ENCODE peak calls at places on chromosomes 4 and X, in nine cellular contexts. Y is uterus; I is caudate nucleus; A is SK-N-SH; V is neural progenitor cell; T is adrenal gland; K is CD4-positive, CD25-positive, alpha-beta regulatory T cell; U is fibroblast of lung; B is endothelial cell of umbilical vein. M is an unnamed sample.

GRCh38 chrX:153055827-153056748 is at the start of gene PNMA3:
- DNase-seq in Y (no peak), I (peak; percentile 21), A (peak; percentile 79), V (peak; percentile 45), T (no peak), K (no peak), U (no peak), B (no peak), M (no peak)

GRCh38 chr4:118351851-118352827 is 664 bp downstream of the PRSS12 start:
- DNase-seq in Y (no peak), I (no peak), A (peak; percentile 65), V (peak; percentile 63), T (no peak), K (no peak), U (peak; percentile 62), B (no peak), M (no peak)

GRCh38 chrX:56550667-56551066 is 12.8 kb upstream of the UBQLN2 start:
- DNase-seq in Y (no peak), I (no peak), A (no peak), V (no peak), T (no peak), K (no peak), U (no peak), B (no peak), M (no peak)

GRCh38 chrX:114932550-114932949 is 84.9 kb downstream of the IL13RA2 start:
- DNase-seq in Y (no peak), I (no peak), A (no peak), V (no peak), T (no peak), K (no peak), U (no peak), B (no peak), M (no peak)

GRCh38 chr4:119106036-119107000 is 29.3 kb upstream of the MYOZ2 start:
- DNase-seq in Y (no peak), I (no peak), A (no peak), V (no peak), T (no peak), K (no peak), U (no peak), B (peak; percentile 42), M (no peak)

GRCh38 chr4:174534461-174534860 is 12.2 kb upstream of the HPGD start:
- DNase-seq in Y (no peak), I (no peak), A (no peak), V (no peak), T (no peak), K (no peak), U (no peak), B (no peak), M (no peak)

GRCh38 chr4:57104706-57105560 is 5.3 kb downstream of the IGFBP7 start:
- DNase-seq in Y (no peak), I (no peak), A (no peak), V (no peak), T (no peak), K (no peak), U (no peak), B (no peak), M (no peak)

GRCh38 chr4:105306158-105306781 is 159.6 kb downstream of the TET2 start:
- DNase-seq in Y (no peak), I (no peak), A (no peak), V (no peak), T (no peak), K (peak; percentile 24), U (no peak), B (no peak), M (no peak)

GRCh38 chrX:136761410-136761809 is 19.3 kb downstream of the ARHGEF6 start:
- DNase-seq in Y (no peak), I (no peak), A (no peak), V (no peak), T (no peak), K (no peak), U (no peak), B (no peak), M (no peak)

GRCh38 chr4:4651811-4652609 is 110.2 kb upstream of the STX18 start:
- DNase-seq in Y (no peak), I (no peak), A (no peak), V (peak; percentile 83), T (no peak), K (no peak), U (no peak), B (no peak), M (no peak)

GRCh38 chrX:30781711-30782444 is 107.2 kb downstream of the TAB3 start:
- DNase-seq in Y (no peak), I (no peak), A (no peak), V (no peak), T (no peak), K (no peak), U (no peak), B (no peak), M (no peak)

GRCh38 chr4:139555705-139556070 is 331 bp downstream of the SETD7 start:
- DNase-seq in Y (peak; percentile 69), I (peak; percentile 69), A (peak; percentile 73), V (no peak), T (peak; percentile 65), K (no peak), U (peak; percentile 45), B (no peak), M (peak; percentile 43)

GRCh38 chr4:152165146-152165545 is 370.7 kb downstream of the FBXW7 start:
- DNase-seq in Y (no peak), I (no peak), A (no peak), V (no peak), T (no peak), K (no peak), U (no peak), B (no peak), M (no peak)

GRCh38 chrX:133475521-133475920 is 60.2 kb upstream of the GPC4 start:
- DNase-seq in Y (peak; percentile 51), I (no peak), A (no peak), V (no peak), T (no peak), K (no peak), U (peak; percentile 42), B (no peak), M (no peak)

GRCh38 chrX:154355094-154355775 is 19.2 kb downstream of the FLNA start:
- DNase-seq in Y (no peak), I (no peak), A (no peak), V (no peak), T (no peak), K (no peak), U (no peak), B (no peak), M (no peak)

GRCh38 chr4:35918491-35918977 is 325.8 kb downstream of the ARAP2 start:
- DNase-seq in Y (no peak), I (no peak), A (no peak), V (no peak), T (no peak), K (no peak), U (no peak), B (no peak), M (no peak)

GRCh38 chr4:1644906-1645657 is 39.0 kb downstream of the FAM53A start:
- DNase-seq in Y (peak; percentile 61), I (peak; percentile 41), A (peak; percentile 86), V (peak; percentile 50), T (no peak), K (no peak), U (peak; percentile 40), B (no peak), M (peak; percentile 77)

GRCh38 chr4:1641671-1642070 is 42.4 kb downstream of the FAM53A start:
- DNase-seq in Y (no peak), I (no peak), A (no peak), V (no peak), T (no peak), K (no peak), U (no peak), B (no peak), M (no peak)

GRCh38 chr4:1647432-1647831 is 36.7 kb downstream of the FAM53A start:
- DNase-seq in Y (no peak), I (no peak), A (no peak), V (no peak), T (no peak), K (no peak), U (no peak), B (no peak), M (no peak)

GRCh38 chr4:1642196-1642951 is 41.7 kb downstream of the FAM53A start:
- DNase-seq in Y (no peak), I (no peak), A (no peak), V (no peak), T (no peak), K (no peak), U (no peak), B (no peak), M (no peak)

GRCh38 chr4:1643971-1644735 is 40.0 kb downstream of the FAM53A start:
- DNase-seq in Y (no peak), I (no peak), A (no peak), V (no peak), T (no peak), K (no peak), U (no peak), B (no peak), M (no peak)
- H3K27ac ChIP-seq in Y (peak overlapping the region; percentile 26), I (peak overlapping the region; percentile 98), A (no peak overlapping the region), V (no peak overlapping the region), T (no peak overlapping the region), K (no peak overlapping the region), U (no peak overlapping the region), B (no peak overlapping the region), M (peak overlapping the region; percentile 99)

GRCh38 chrX:72121381-72121780 is 10.3 kb downstream of the RTL5 start:
- DNase-seq in Y (peak; percentile 45), I (peak; percentile 5), A (no peak), V (no peak), T (no peak), K (no peak), U (peak; percentile 87), B (peak; percentile 68), M (no peak)
- H3K27ac ChIP-seq in Y (peak overlapping the region; percentile 54), I (no peak overlapping the region), A (no peak overlapping the region), V (no peak overlapping the region), T (peak overlapping the region; percentile 36), K (peak overlapping the region; percentile 14), U (peak overlapping the region; percentile 72), B (peak overlapping the region; percentile 32), M (no peak overlapping the region)

DNA sequence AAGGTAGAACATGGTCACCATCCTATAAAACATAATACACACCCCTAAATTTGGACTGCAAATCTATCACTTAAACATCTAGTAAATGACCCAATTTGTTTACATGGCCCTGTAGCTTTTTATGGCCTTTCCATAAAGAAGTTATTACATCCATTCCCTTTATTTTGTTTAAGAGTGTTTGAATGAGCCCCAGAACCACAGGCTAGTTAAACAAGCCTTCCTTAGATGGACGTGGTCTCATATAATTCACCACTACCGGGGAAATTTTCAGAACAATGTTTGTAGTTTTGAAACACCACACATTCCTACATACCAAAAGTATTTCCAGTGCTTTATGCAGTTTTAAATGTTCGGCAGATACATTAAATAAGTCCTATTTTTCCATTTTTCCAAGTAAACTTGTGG is 12.3 kb downstream of the PDGFC start:
- DNase-seq in Y (no peak), I (no peak), A (no peak), V (no peak), T (no peak), K (no peak), U (peak; percentile 80), B (no peak), M (no peak)
- H3K27ac ChIP-seq in Y (peak overlapping the region; percentile 60), I (no peak overlapping the region), A (peak overlapping the region; percentile 49), V (no peak overlapping the region), T (no peak overlapping the region), K (no peak overlapping the region), U (no peak overlapping the region), B (no peak overlapping the region), M (no peak overlapping the region)

GRCh38 chr4:1682860-1683259 is 1.3 kb downstream of the FAM53A start:
- DNase-seq in Y (no peak), I (no peak), A (no peak), V (peak; percentile 52), T (peak; percentile 33), K (no peak), U (no peak), B (no peak), M (no peak)
- H3K27ac ChIP-seq in Y (peak overlapping the region; percentile 84), I (no peak overlapping the region), A (peak overlapping the region; percentile 94), V (no peak overlapping the region), T (peak overlapping the region; percentile 83), K (peak overlapping the region; percentile 57), U (peak overlapping the region; percentile 90), B (no peak overlapping the region), M (peak overlapping the region; percentile 70)

GRCh38 chr4:107989162-107989536 is 540 bp upstream of the HADH start:
- DNase-seq in Y (no peak), I (no peak), A (no peak), V (no peak), T (no peak), K (no peak), U (no peak), B (no peak), M (no peak)
- H3K27ac ChIP-seq in Y (peak overlapping the region; percentile 94), I (peak overlapping the region; percentile 77), A (no peak overlapping the region), V (no peak overlapping the region), T (peak overlapping the region; percentile 93), K (peak overlapping the region; percentile 76), U (peak overlapping the region; percentile 79), B (no peak overlapping the region), M (peak overlapping the region; percentile 69)